ENCODE peak calls at places on chromosome 20, in ten cellular contexts. U is skeletal muscle cell; S is GOT3; G is right cardiac atrium; I is activated CD4-positive, alpha-beta T cell treated with anti-CD3 and anti-CD28 coated beads for 1 hour; N is brain pericyte; L is neural crest cell; W is naive thymus-derived CD4-positive, alpha-beta T cell; Z is HuH-7; T is activated effector memory CD4-positive, alpha-beta T cell treated with anti-CD3 and anti-CD28 coated beads, Interleukin-2, amount 50 U/mL, for 16 hours. R is an unnamed sample.

GRCh38 chr20:36491901-36492617 is 49.3 kb upstream of the MYL9 start:
- DNase-seq in U (peak; percentile 25), S (no peak), G (no peak), I (peak; percentile 38), N (no peak), L (no peak), W (peak; percentile 51), Z (no peak), T (peak; percentile 82), R (no peak)

GRCh38 chr20:1535420-1536175 is 21.9 kb downstream of the SIRPD start:
- DNase-seq in U (no peak), S (no peak), G (no peak), I (no peak), N (no peak), L (no peak), W (no peak), Z (no peak), T (no peak), R (no peak)

GRCh38 chr20:34112600-34113061 is 588 bp upstream of the EIF2S2 start:
- DNase-seq in U (no peak), S (no peak), G (no peak), I (no peak), N (peak; percentile 16), L (peak; percentile 25), W (no peak), Z (peak; percentile 62), T (peak; percentile 72), R (no peak)

GRCh38 chr20:51715028-51715872 is 52.9 kb downstream of the ATP9A start:
- DNase-seq in U (no peak), S (no peak), G (no peak), I (no peak), N (no peak), L (no peak), W (no peak), Z (no peak), T (peak; percentile 12), R (no peak)

GRCh38 chr20:50413088-50413500 is 97.1 kb upstream of the PTPN1 start:
- DNase-seq in U (no peak), S (no peak), G (no peak), I (no peak), N (no peak), L (no peak), W (no peak), Z (no peak), T (no peak), R (no peak)

GRCh38 chr20:13099676-13100075 is 90.9 kb downstream of the SPTLC3 start:
- DNase-seq in U (no peak), S (no peak), G (no peak), I (no peak), N (no peak), L (no peak), W (no peak), Z (no peak), T (no peak), R (no peak)

GRCh38 chr20:34215711-34216381 is 25.4 kb upstream of the ASIP start:
- DNase-seq in U (peak; percentile 23), S (peak; percentile 44), G (peak; percentile 94), I (peak; percentile 14), N (no peak), L (peak; percentile 78), W (no peak), Z (peak; percentile 76), T (peak; percentile 78), R (no peak)

GRCh38 chr20:49276895-49277785 is 717 bp downstream of the ZNFX1 start:
- DNase-seq in U (no peak), S (no peak), G (peak; percentile 79), I (peak; percentile 32), N (no peak), L (no peak), W (no peak), Z (peak; percentile 28), T (peak; percentile 83), R (no peak)

GRCh38 chr20:51216850-51217249 is 193.9 kb upstream of the KCNG1 start:
- DNase-seq in U (no peak), S (no peak), G (no peak), I (no peak), N (no peak), L (no peak), W (no peak), Z (no peak), T (no peak), R (no peak)

GRCh38 chr20:58543274-58543673 is 28.1 kb upstream of the APCDD1L start:
- DNase-seq in U (no peak), S (no peak), G (no peak), I (no peak), N (no peak), L (no peak), W (no peak), Z (no peak), T (no peak), R (no peak)